ENCODE peak calls at places on chromosomes 7 and 10, in nine cellular contexts. One of them, this sample, is unnamed.

GRCh38 chr10:103564799-103565365 is 71.4 kb downstream of the NEURL1 start:
- DNase-seq in astrocyte of the cerebellum: no peak
- DNase-seq in upper lobe of right lung: no peak
- DNase-seq in AG10803: no peak
- DNase-seq in cardiac muscle cell: peak
- DNase-seq in fibroblast of lung: no peak
- DNase-seq in BJ: no peak
- DNase-seq in astrocyte of the spinal cord: no peak
- DNase-seq in fibroblast of the aortic adventitia: no peak
- DNase-seq in this sample: no peak

GRCh38 chr7:123966936-123967335 is 41.9 kb downstream of the SPAM1 start:
- DNase-seq in BJ: no peak
- DNase-seq in cardiac muscle cell: peak
- DNase-seq in astrocyte of the cerebellum: no peak
- DNase-seq in upper lobe of right lung: no peak
- DNase-seq in AG10803: no peak
- DNase-seq in astrocyte of the spinal cord: no peak
- DNase-seq in fibroblast of lung: peak
- DNase-seq in fibroblast of the aortic adventitia: peak
- DNase-seq in this sample: no peak

GRCh38 chr7:155816996-155817395 is 4.7 kb upstream of the SHH start:
- DNase-seq in astrocyte of the spinal cord: no peak
- DNase-seq in fibroblast of the aortic adventitia: no peak
- DNase-seq in cardiac muscle cell: no peak
- DNase-seq in upper lobe of right lung: no peak
- DNase-seq in astrocyte of the cerebellum: no peak
- DNase-seq in BJ: no peak
- DNase-seq in AG10803: no peak
- DNase-seq in fibroblast of lung: no peak
- DNase-seq in this sample: no peak

GRCh38 chr10:110023785-110024184 is 16.0 kb downstream of the ADD3 start:
- DNase-seq in cardiac muscle cell: no peak
- DNase-seq in BJ: no peak
- DNase-seq in AG10803: no peak
- DNase-seq in fibroblast of lung: no peak
- DNase-seq in fibroblast of the aortic adventitia: no peak
- DNase-seq in astrocyte of the cerebellum: no peak
- DNase-seq in upper lobe of right lung: no peak
- DNase-seq in astrocyte of the spinal cord: no peak
- DNase-seq in this sample: no peak

GRCh38 chr7:45239486-45239885 is 81.9 kb downstream of the RAMP3 start:
- DNase-seq in astrocyte of the spinal cord: peak
- DNase-seq in upper lobe of right lung: no peak
- DNase-seq in fibroblast of lung: peak
- DNase-seq in AG10803: peak
- DNase-seq in fibroblast of the aortic adventitia: peak
- DNase-seq in astrocyte of the cerebellum: peak
- DNase-seq in cardiac muscle cell: peak
- DNase-seq in BJ: peak
- DNase-seq in this sample: peak

GRCh38 chr7:1767524-1767923 is 97.4 kb downstream of the ELFN1 start:
- DNase-seq in AG10803: no peak
- DNase-seq in upper lobe of right lung: no peak
- DNase-seq in fibroblast of lung: no peak
- DNase-seq in astrocyte of the spinal cord: no peak
- DNase-seq in astrocyte of the cerebellum: no peak
- DNase-seq in BJ: no peak
- DNase-seq in fibroblast of the aortic adventitia: no peak
- DNase-seq in cardiac muscle cell: no peak
- DNase-seq in this sample: no peak

GRCh38 chr10:88272186-88272585 is 310.9 kb downstream of the RNLS start:
- DNase-seq in cardiac muscle cell: no peak
- DNase-seq in fibroblast of lung: no peak
- DNase-seq in upper lobe of right lung: no peak
- DNase-seq in astrocyte of the spinal cord: no peak
- DNase-seq in astrocyte of the cerebellum: no peak
- DNase-seq in AG10803: no peak
- DNase-seq in fibroblast of the aortic adventitia: no peak
- DNase-seq in BJ: no peak
- DNase-seq in this sample: no peak

GRCh38 chr10:122981066-122981464 is 864 bp downstream of the PSTK start:
- DNase-seq in fibroblast of the aortic adventitia: peak
- DNase-seq in BJ: no peak
- DNase-seq in fibroblast of lung: peak
- DNase-seq in astrocyte of the cerebellum: peak
- DNase-seq in cardiac muscle cell: peak
- DNase-seq in upper lobe of right lung: no peak
- DNase-seq in astrocyte of the spinal cord: peak
- DNase-seq in AG10803: peak
- DNase-seq in this sample: peak

GRCh38 chr7:30237271-30237695 is 47.1 kb upstream of the ZNRF2 start:
- DNase-seq in BJ: no peak
- DNase-seq in fibroblast of the aortic adventitia: no peak
- DNase-seq in upper lobe of right lung: no peak
- DNase-seq in AG10803: no peak
- DNase-seq in astrocyte of the spinal cord: no peak
- DNase-seq in astrocyte of the cerebellum: no peak
- DNase-seq in cardiac muscle cell: no peak
- DNase-seq in fibroblast of lung: no peak
- DNase-seq in this sample: no peak

GRCh38 chr10:71094712-71095390 is 117.5 kb upstream of the UNC5B start:
- DNase-seq in astrocyte of the cerebellum: no peak
- DNase-seq in BJ: no peak
- DNase-seq in cardiac muscle cell: no peak
- DNase-seq in fibroblast of lung: no peak
- DNase-seq in fibroblast of the aortic adventitia: no peak
- DNase-seq in AG10803: no peak
- DNase-seq in astrocyte of the spinal cord: no peak
- DNase-seq in upper lobe of right lung: no peak
- DNase-seq in this sample: no peak

GRCh38 chr10:17548162-17548561 is 69.0 kb downstream of the HACD1 start:
- DNase-seq in upper lobe of right lung: no peak
- DNase-seq in cardiac muscle cell: no peak
- DNase-seq in astrocyte of the cerebellum: no peak
- DNase-seq in AG10803: no peak
- DNase-seq in astrocyte of the spinal cord: peak
- DNase-seq in fibroblast of the aortic adventitia: peak
- DNase-seq in fibroblast of lung: peak
- DNase-seq in BJ: no peak
- DNase-seq in this sample: no peak

GRCh38 chr7:12686234-12686893 is 1.1 kb upstream of the ARL4A start:
- DNase-seq in BJ: peak
- DNase-seq in AG10803: peak
- DNase-seq in astrocyte of the cerebellum: no peak
- DNase-seq in cardiac muscle cell: peak
- DNase-seq in fibroblast of the aortic adventitia: peak
- DNase-seq in astrocyte of the spinal cord: peak
- DNase-seq in upper lobe of right lung: peak
- DNase-seq in fibroblast of lung: peak
- DNase-seq in this sample: peak

GRCh38 chr7:12684733-12685132 is 2.7 kb upstream of the ARL4A start:
- DNase-seq in AG10803: no peak
- DNase-seq in fibroblast of the aortic adventitia: no peak
- DNase-seq in upper lobe of right lung: no peak
- DNase-seq in BJ: no peak
- DNase-seq in astrocyte of the spinal cord: no peak
- DNase-seq in fibroblast of lung: no peak
- DNase-seq in astrocyte of the cerebellum: no peak
- DNase-seq in cardiac muscle cell: no peak
- DNase-seq in this sample: no peak

GRCh38 chr7:12685550-12685949 is 1.9 kb upstream of the ARL4A start:
- DNase-seq in astrocyte of the cerebellum: no peak
- DNase-seq in fibroblast of lung: peak
- DNase-seq in astrocyte of the spinal cord: peak
- DNase-seq in AG10803: peak
- DNase-seq in upper lobe of right lung: no peak
- DNase-seq in fibroblast of the aortic adventitia: peak
- DNase-seq in cardiac muscle cell: peak
- DNase-seq in BJ: no peak
- DNase-seq in this sample: no peak

GRCh38 chr7:12684186-12684585 is 3.2 kb upstream of the ARL4A start:
- DNase-seq in AG10803: no peak
- DNase-seq in cardiac muscle cell: no peak
- DNase-seq in fibroblast of the aortic adventitia: no peak
- DNase-seq in upper lobe of right lung: no peak
- DNase-seq in BJ: no peak
- DNase-seq in fibroblast of lung: no peak
- DNase-seq in astrocyte of the spinal cord: no peak
- DNase-seq in astrocyte of the cerebellum: no peak
- DNase-seq in this sample: no peak

DNA sequence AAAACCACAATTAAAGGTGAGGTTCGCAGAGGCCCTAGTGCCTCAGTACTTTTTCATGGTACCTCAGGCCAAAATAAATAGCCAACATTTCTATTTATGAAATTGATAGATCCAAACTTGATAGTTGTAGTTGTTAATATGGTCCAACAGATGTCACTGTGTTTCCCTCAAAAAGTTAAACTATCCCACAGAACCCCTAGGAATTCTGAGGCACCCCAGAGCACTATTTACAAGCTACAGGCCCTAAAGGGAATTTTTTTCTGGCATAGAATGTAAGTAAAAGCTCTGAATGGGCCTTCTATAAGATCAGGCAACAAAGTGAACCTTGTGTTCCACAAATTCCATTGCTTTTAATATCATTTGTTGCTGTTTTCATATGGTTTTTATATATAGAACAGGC is 3.8 kb upstream of the ARL4A start:
- DNase-seq in fibroblast of the aortic adventitia: peak
- DNase-seq in AG10803: peak
- DNase-seq in upper lobe of right lung: no peak
- DNase-seq in astrocyte of the spinal cord: peak
- DNase-seq in fibroblast of lung: peak
- DNase-seq in astrocyte of the cerebellum: no peak
- DNase-seq in BJ: no peak
- DNase-seq in cardiac muscle cell: peak
- DNase-seq in this sample: peak
- TF ChIP-seq CTCF in fibroblast of the aortic adventitia: peak
- TF ChIP-seq CTCF in AG10803: peak
- TF ChIP-seq CTCF in upper lobe of right lung: peak
- TF ChIP-seq CTCF in astrocyte of the spinal cord: peak
- TF ChIP-seq CTCF in fibroblast of lung: peak
- TF ChIP-seq CTCF in astrocyte of the cerebellum: peak
- TF ChIP-seq CTCF in BJ: peak
- TF ChIP-seq CTCF in cardiac muscle cell: peak
- TF ChIP-seq CTCF in this sample: peak

DNA sequence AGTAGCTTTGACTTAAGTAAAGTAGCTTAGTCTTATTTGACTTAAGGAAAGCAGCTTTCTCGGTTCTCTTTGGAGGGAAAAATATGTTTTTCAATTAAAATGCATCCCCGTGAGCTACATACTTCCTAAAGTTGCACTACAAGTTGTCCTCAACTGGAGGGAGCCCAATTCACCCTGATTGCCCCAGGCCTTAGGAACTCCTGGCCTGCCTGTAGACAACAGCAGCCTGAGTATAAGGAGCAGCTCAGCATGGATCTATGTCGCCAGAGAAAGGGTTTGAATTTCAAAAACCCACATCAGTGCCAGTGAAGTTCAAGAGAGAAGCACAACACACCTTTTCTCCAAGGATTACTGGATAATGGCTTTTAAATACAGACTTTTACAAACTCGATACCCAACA is 772.0 kb downstream of the TNS3 start:
- DNase-seq in cardiac muscle cell: no peak
- DNase-seq in fibroblast of the aortic adventitia: no peak
- DNase-seq in AG10803: no peak
- DNase-seq in upper lobe of right lung: no peak
- DNase-seq in BJ: no peak
- DNase-seq in fibroblast of lung: no peak
- DNase-seq in astrocyte of the spinal cord: no peak
- DNase-seq in astrocyte of the cerebellum: no peak
- DNase-seq in this sample: no peak
- TF ChIP-seq CTCF in cardiac muscle cell: no peak
- TF ChIP-seq CTCF in fibroblast of the aortic adventitia: no peak
- TF ChIP-seq CTCF in AG10803: no peak
- TF ChIP-seq CTCF in upper lobe of right lung: no peak
- TF ChIP-seq CTCF in BJ: no peak
- TF ChIP-seq CTCF in fibroblast of lung: no peak
- TF ChIP-seq CTCF in astrocyte of the spinal cord: no peak
- TF ChIP-seq CTCF in astrocyte of the cerebellum: no peak
- TF ChIP-seq CTCF in this sample: no peak

DNA sequence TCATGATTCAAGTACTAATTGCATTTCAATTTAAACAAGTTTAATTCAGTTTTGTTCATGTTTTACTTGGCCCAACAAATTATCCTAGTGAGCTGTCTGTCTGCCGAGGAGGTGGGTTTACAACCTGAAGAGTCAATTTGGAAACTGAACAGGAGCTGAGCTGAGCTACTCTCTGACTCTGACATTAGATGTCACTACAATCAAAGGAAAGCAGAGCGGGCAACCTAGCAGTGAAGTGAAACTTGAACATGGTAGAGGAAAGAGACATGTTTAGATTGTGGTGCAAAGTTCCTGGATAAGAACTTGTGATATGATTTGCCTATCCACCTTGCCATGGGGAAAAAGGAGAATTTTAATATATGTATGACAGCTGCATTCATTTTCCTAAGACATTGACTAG is 9.6 kb upstream of the AGR3 start:
- DNase-seq in upper lobe of right lung: no peak
- DNase-seq in fibroblast of lung: peak
- DNase-seq in astrocyte of the spinal cord: peak
- DNase-seq in cardiac muscle cell: peak
- DNase-seq in fibroblast of the aortic adventitia: peak
- DNase-seq in astrocyte of the cerebellum: peak
- DNase-seq in BJ: no peak
- DNase-seq in AG10803: peak
- DNase-seq in this sample: peak
- TF ChIP-seq CTCF in upper lobe of right lung: peak
- TF ChIP-seq CTCF in fibroblast of lung: peak
- TF ChIP-seq CTCF in astrocyte of the spinal cord: peak
- TF ChIP-seq CTCF in cardiac muscle cell: peak
- TF ChIP-seq CTCF in fibroblast of the aortic adventitia: peak
- TF ChIP-seq CTCF in astrocyte of the cerebellum: peak
- TF ChIP-seq CTCF in BJ: peak
- TF ChIP-seq CTCF in AG10803: peak
- TF ChIP-seq CTCF in this sample: peak

GRCh38 chr10:108204528-108205313 is 1040.2 kb upstream of the SORCS1 start:
- DNase-seq in fibroblast of lung: peak
- DNase-seq in AG10803: peak
- DNase-seq in astrocyte of the spinal cord: peak
- DNase-seq in cardiac muscle cell: peak
- DNase-seq in upper lobe of right lung: no peak
- DNase-seq in fibroblast of the aortic adventitia: peak
- DNase-seq in BJ: no peak
- DNase-seq in astrocyte of the cerebellum: no peak
- DNase-seq in this sample: peak
- TF ChIP-seq CTCF in fibroblast of lung: peak
- TF ChIP-seq CTCF in AG10803: peak
- TF ChIP-seq CTCF in astrocyte of the spinal cord: peak
- TF ChIP-seq CTCF in cardiac muscle cell: peak
- TF ChIP-seq CTCF in upper lobe of right lung: peak
- TF ChIP-seq CTCF in fibroblast of the aortic adventitia: peak
- TF ChIP-seq CTCF in BJ: peak
- TF ChIP-seq CTCF in astrocyte of the cerebellum: peak
- TF ChIP-seq CTCF in this sample: peak

GRCh38 chr7:12067156-12067831 is 143.8 kb upstream of the TMEM106B start:
- DNase-seq in AG10803: peak
- DNase-seq in fibroblast of lung: peak
- DNase-seq in BJ: no peak
- DNase-seq in upper lobe of right lung: no peak
- DNase-seq in fibroblast of the aortic adventitia: peak
- DNase-seq in astrocyte of the spinal cord: peak
- DNase-seq in cardiac muscle cell: peak
- DNase-seq in astrocyte of the cerebellum: peak
- DNase-seq in this sample: no peak
- TF ChIP-seq CTCF in AG10803: peak
- TF ChIP-seq CTCF in fibroblast of lung: peak
- TF ChIP-seq CTCF in BJ: peak
- TF ChIP-seq CTCF in upper lobe of right lung: peak
- TF ChIP-seq CTCF in fibroblast of the aortic adventitia: peak
- TF ChIP-seq CTCF in astrocyte of the spinal cord: peak
- TF ChIP-seq CTCF in cardiac muscle cell: peak
- TF ChIP-seq CTCF in astrocyte of the cerebellum: peak
- TF ChIP-seq CTCF in this sample: peak

This sample was measured in HFFc6.